ENCODE peak calls at places on chromosomes 4 and X, in seven cellular contexts. N is A549, M is fibroblast of mammary gland, I is keratinocyte, D is cardiac fibroblast, J is fibroblast of pulmonary artery, U is GM12865. E is an unnamed sample.

GRCh38 chrX:50081282-50081955 is 119.4 kb downstream of the AKAP4 start:
- DNase-seq in D (peak), M (peak), J (peak), U (peak), N (no peak), I (no peak), E (peak)

GRCh38 chr4:73520821-73521220 is 39.3 kb downstream of the AFM start:
- DNase-seq in M (peak), N (no peak), D (peak), I (no peak), J (peak), U (peak), E (peak)

GRCh38 chrX:118528089-118528753 is 32.6 kb downstream of the DOCK11 start:
- DNase-seq in D (no peak), N (no peak), I (no peak), U (peak), J (no peak), M (no peak), E (no peak)

GRCh38 chr4:28879178-28879577 is 1841.0 kb upstream of the PCDH7 start:
- DNase-seq in I (no peak), D (no peak), N (no peak), J (peak), U (no peak), M (peak), E (no peak)

GRCh38 chrX:55867708-55868107 is 150.2 kb downstream of the RRAGB start:
- DNase-seq in U (peak), J (no peak), I (no peak), D (no peak), N (no peak), M (no peak), E (no peak)

GRCh38 chrX:264634-265455 is 16.3 kb upstream of the PLCXD1 start:
- DNase-seq in M (peak), I (no peak), D (peak), J (peak), U (no peak), N (no peak), E (peak)

GRCh38 chr4:89665662-89666061 is 171.3 kb downstream of the SNCA start:
- DNase-seq in M (no peak), J (no peak), U (no peak), N (no peak), D (no peak), I (no peak), E (no peak)

GRCh38 chr4:58214376-58214775 is 1104.2 kb upstream of the IGFBP7 start:
- DNase-seq in D (no peak), M (no peak), U (no peak), I (no peak), N (no peak), J (no peak), E (no peak)

GRCh38 chrX:40434947-40435346 is 145.8 kb upstream of the ATP6AP2 start:
- DNase-seq in D (peak), I (no peak), J (peak), N (no peak), U (no peak), M (peak), E (peak)

GRCh38 chr4:17206829-17207773 is 304.8 kb downstream of the QDPR start:
- DNase-seq in J (no peak), U (peak), M (no peak), D (no peak), N (no peak), I (no peak), E (no peak)

GRCh38 chrX:109270580-109271484 is 211.1 kb downstream of the GUCY2F start:
- DNase-seq in I (peak), M (peak), U (peak), N (no peak), D (peak), J (peak), E (no peak)

GRCh38 chr4:172858731-172859230 is 309.8 kb upstream of the GALNT7 start:
- DNase-seq in N (no peak), J (no peak), M (peak), U (no peak), D (peak), I (no peak), E (peak)

GRCh38 chr4:68732653-68733466 is 62.4 kb upstream of the UGT2B15 start:
- DNase-seq in I (no peak), M (no peak), J (no peak), D (no peak), N (peak), U (no peak), E (no peak)

GRCh38 chr4:105191621-105192210 is 45.0 kb downstream of the TET2 start:
- DNase-seq in U (peak), N (no peak), D (peak), J (peak), I (no peak), M (peak), E (peak)

GRCh38 chr4:19026281-19026680 is 1004.7 kb upstream of the LCORL start:
- DNase-seq in M (no peak), J (peak), D (peak), N (no peak), U (no peak), I (no peak), E (peak)

GRCh38 chr4:170111100-170111499 is 21.3 kb upstream of the AADAT start:
- DNase-seq in I (no peak), M (no peak), N (no peak), J (no peak), D (no peak), U (no peak), E (no peak)

GRCh38 chr4:30716158-30716557 is 4.0 kb upstream of the PCDH7 start:
- DNase-seq in U (no peak), J (peak), I (no peak), D (peak), M (peak), N (peak), E (peak)

GRCh38 chr4:1406946-1407656 is 859 bp upstream of the NKX1-1 start:
- DNase-seq in I (no peak), N (no peak), D (no peak), J (no peak), U (no peak), M (no peak), E (no peak)

GRCh38 chr4:140152760-140153418 is 1.1 kb downstream of the MAML3 start:
- DNase-seq in D (peak), N (no peak), I (no peak), J (peak), M (peak), U (no peak), E (peak)

GRCh38 chr4:13348216-13348615 is 135.9 kb downstream of the RAB28 start:
- DNase-seq in N (no peak), U (no peak), J (no peak), M (no peak), D (no peak), I (no peak), E (peak)

GRCh38 chr4:82989567-82990429 is 20.8 kb downstream of the LIN54 start:
- DNase-seq in J (no peak), U (peak), I (no peak), D (no peak), N (no peak), M (no peak), E (peak)

GRCh38 chr4:82865592-82865991 is 25.4 kb downstream of the SEC31A start:
- DNase-seq in U (peak), I (no peak), M (peak), J (peak), D (peak), N (no peak), E (peak)

GRCh38 chr4:47729086-47729763 is 108.6 kb downstream of the CORIN start:
- DNase-seq in D (no peak), N (no peak), I (no peak), J (no peak), M (no peak), U (no peak), E (no peak)

GRCh38 chr4:4981427-4981826 is 37.8 kb downstream of the CYTL1 start:
- DNase-seq in N (no peak), U (no peak), I (no peak), M (peak), J (peak), D (peak), E (peak)

GRCh38 chr4:93814722-93815121 is 13.8 kb upstream of the ATOH1 start:
- DNase-seq in I (no peak), U (peak), J (no peak), N (no peak), D (no peak), M (no peak), E (no peak)

GRCh38 chr4:45442466-45442865 is 681.4 kb downstream of the GABRG1 start:
- DNase-seq in M (peak), D (peak), U (peak), I (no peak), J (peak), N (no peak), E (no peak)

GRCh38 chr4:98518555-98519267 is 139.7 kb downstream of the TSPAN5 start:
- DNase-seq in I (no peak), N (no peak), M (no peak), U (peak), J (no peak), D (no peak), E (no peak)

GRCh38 chr4:161948026-161948770 is 215.6 kb downstream of the FSTL5 start:
- DNase-seq in J (no peak), D (no peak), M (no peak), I (no peak), N (no peak), U (no peak), E (no peak)

GRCh38 chr4:77652237-77652897 is 46.7 kb downstream of the CXCL13 start:
- DNase-seq in J (peak), D (peak), N (no peak), U (no peak), M (no peak), I (no peak), E (no peak)

GRCh38 chrX:49174723-49175122 is 3.0 kb downstream of the PLP2 start:
- DNase-seq in I (no peak), N (no peak), D (no peak), M (no peak), U (no peak), J (no peak), E (no peak)

GRCh38 chrX:47232803-47233332 is at the start of gene USP11:
- DNase-seq in U (peak), M (peak), J (peak), I (no peak), D (peak), N (peak), E (peak)

GRCh38 chrX:123217077-123217476 is 33.0 kb downstream of the GRIA3 start:
- DNase-seq in M (peak), I (no peak), D (no peak), N (no peak), J (peak), U (no peak), E (peak)

GRCh38 chrX:138856881-138857280 is 145.4 kb upstream of the FGF13 start:
- DNase-seq in N (no peak), J (no peak), M (no peak), U (no peak), I (no peak), D (no peak), E (no peak)

DNA sequence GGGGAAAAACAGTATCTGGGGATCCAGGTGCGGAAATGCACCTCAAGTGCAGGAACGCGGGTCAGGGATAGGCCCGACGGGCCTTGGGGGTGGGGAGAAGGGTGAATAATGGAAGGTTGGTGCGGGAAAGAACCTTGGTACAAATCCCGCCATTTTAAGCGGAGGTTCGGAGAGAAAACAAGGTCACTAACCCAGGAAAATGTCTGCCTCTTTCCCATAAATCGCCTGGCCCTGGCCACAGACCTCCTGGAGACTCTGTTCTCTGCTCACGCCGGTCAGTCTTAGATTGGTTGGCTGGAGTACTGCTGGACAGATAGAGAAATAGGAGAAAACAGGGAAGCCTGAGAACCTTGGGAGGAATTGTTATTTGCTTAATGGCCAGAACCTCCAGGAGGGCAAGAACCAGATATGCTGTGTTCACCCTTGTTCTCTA is 897 bp upstream of the FBXL5 start:
- DNase-seq in U (no peak), I (no peak), N (no peak), J (peak), D (peak), M (peak), E (no peak)
- H3K4me3 ChIP-seq in U (peak), I (peak), N (peak), J (peak), D (no peak), M (peak), E (peak)

GRCh38 chr4:7616193-7616592 is 181.5 kb upstream of the PSAPL1 start:
- DNase-seq in D (no peak), J (no peak), N (no peak), U (no peak), I (no peak), M (no peak), E (no peak)
- TF ChIP-seq CTCF in D (no peak), J (no peak), N (no peak), U (no peak), I (no peak), M (no peak), E (no peak)

GRCh38 chr4:10093273-10093621 is 23.4 kb downstream of the WDR1 start:
- DNase-seq in J (no peak), U (no peak), M (no peak), D (no peak), I (no peak), N (no peak), E (no peak)
- H3K4me3 ChIP-seq in J (no peak), U (no peak), M (no peak), D (no peak), I (no peak), N (no peak), E (no peak)

DNA sequence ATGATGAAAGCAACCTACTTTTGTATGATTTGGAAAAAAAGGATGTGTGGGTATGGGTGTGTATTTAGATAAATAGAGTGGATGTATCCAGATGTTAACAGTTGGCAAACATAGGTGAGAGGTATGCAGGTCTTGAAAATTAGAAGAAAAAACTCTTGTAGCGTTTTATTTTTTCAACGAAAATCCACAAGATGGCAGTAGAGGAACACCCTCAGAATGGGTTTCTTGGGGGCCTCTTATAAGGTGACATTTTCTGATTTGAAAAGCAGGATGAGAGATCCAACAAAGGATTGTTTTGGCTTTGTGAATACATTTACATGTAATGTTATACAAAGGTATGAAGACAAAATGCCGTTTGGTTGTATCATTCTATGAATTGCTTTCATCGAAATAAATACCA is 68.3 kb downstream of the FMR1NB start:
- DNase-seq in U (peak), M (peak), I (no peak), D (peak), J (peak), N (peak), E (peak)
- TF ChIP-seq CTCF in U (peak), M (peak), I (no peak), D (peak), J (peak), N (peak), E (peak)